ENCODE peak calls at places on chromosomes 7 and 10, in seven cellular contexts. V is SK-N-SH; I is endodermal cell; W is CD4-positive, alpha-beta memory T cell; H is WERI-Rb-1; T is OCI-LY7; U is heart left ventricle. A is an unnamed sample.
A peak's percentile ranks its signal among the peaks of the same experiment; 100 is the strongest.

GRCh38 chr10:8544057-8544380 is 489.5 kb downstream of the GATA3 start:
- DNase-seq in V (no peak), I (no peak), W (no peak), H (no peak), T (no peak), U (no peak), A (no peak)

GRCh38 chr7:23470290-23471089 is at the start of gene IGF2BP3:
- DNase-seq in V (peak; percentile 87), I (peak; percentile 95), W (no peak), H (peak; percentile 93), T (peak; percentile 93), U (no peak), A (peak; percentile 84)

GRCh38 chr10:100728928-100729876 is 16.2 kb upstream of the PAX2 start:
- DNase-seq in V (peak; percentile 83), I (peak; percentile 89), W (no peak), H (peak; percentile 57), T (peak; percentile 4), U (no peak), A (peak; percentile 87)

GRCh38 chr7:17301491-17302101 is 3.1 kb downstream of the AHR start:
- DNase-seq in V (no peak), I (no peak), W (no peak), H (peak; percentile 24), T (peak; percentile 26), U (no peak), A (no peak)

GRCh38 chr7:12686894-12687212 is 580 bp upstream of the ARL4A start:
- DNase-seq in V (no peak), I (no peak), W (no peak), H (no peak), T (no peak), U (no peak), A (no peak)

GRCh38 chr7:123367508-123368122 is 166.8 kb downstream of the IQUB start:
- DNase-seq in V (peak; percentile 66), I (peak; percentile 57), W (no peak), H (peak; percentile 26), T (peak; percentile 32), U (no peak), A (peak; percentile 34)

GRCh38 chr10:43355749-43356371 is 15.6 kb upstream of the FXYD4 start:
- DNase-seq in V (no peak), I (no peak), W (no peak), H (no peak), T (no peak), U (peak; percentile 3), A (no peak)

GRCh38 chr7:128402346-128402745 is 7.4 kb downstream of the IMPDH1 start:
- DNase-seq in V (no peak), I (no peak), W (no peak), H (no peak), T (no peak), U (no peak), A (no peak)

GRCh38 chr7:27747969-27748368 is 8.0 kb downstream of the TAX1BP1 start:
- DNase-seq in V (no peak), I (no peak), W (no peak), H (no peak), T (no peak), U (no peak), A (no peak)

GRCh38 chr7:76008156-76008687 is 13.8 kb upstream of the TMEM120A start:
- DNase-seq in V (no peak), I (no peak), W (peak; percentile 20), H (no peak), T (no peak), U (no peak), A (peak; percentile 41)

GRCh38 chr7:103934508-103934907 is 55.0 kb downstream of the RELN start:
- DNase-seq in V (no peak), I (no peak), W (no peak), H (no peak), T (no peak), U (no peak), A (no peak)

GRCh38 chr10:99920901-99921300 is 88.8 kb downstream of the DNMBP start:
- DNase-seq in V (no peak), I (no peak), W (no peak), H (no peak), T (no peak), U (no peak), A (no peak)

GRCh38 chr10:72152286-72152685 is 63.5 kb upstream of the ANAPC16 start:
- DNase-seq in V (no peak), I (no peak), W (no peak), H (no peak), T (no peak), U (no peak), A (no peak)

GRCh38 chr10:128499956-128500355 is 373.7 kb upstream of the MKI67 start:
- DNase-seq in V (no peak), I (no peak), W (no peak), H (no peak), T (no peak), U (no peak), A (no peak)

GRCh38 chr7:93817561-93817960 is 73.0 kb downstream of the TFPI2 start:
- DNase-seq in V (no peak), I (no peak), W (no peak), H (no peak), T (no peak), U (no peak), A (no peak)

GRCh38 chr7:44547536-44548221 is 6.5 kb upstream of the NPC1L1 start:
- DNase-seq in V (no peak), I (no peak), W (no peak), H (no peak), T (peak; percentile 10), U (no peak), A (no peak)

GRCh38 chr7:36208997-36209813 is 56.2 kb downstream of the EEPD1 start:
- DNase-seq in V (no peak), I (peak; percentile 30), W (peak; percentile 71), H (no peak), T (no peak), U (no peak), A (no peak)

GRCh38 chr7:3149231-3149960 is 105.7 kb upstream of the CARD11 start:
- DNase-seq in V (no peak), I (peak; percentile 47), W (no peak), H (no peak), T (no peak), U (no peak), A (no peak)

GRCh38 chr10:45179716-45180115 is 135.7 kb downstream of the OR13A1 start:
- DNase-seq in V (peak; percentile 13), I (no peak), W (no peak), H (no peak), T (no peak), U (no peak), A (peak; percentile 16)

GRCh38 chr10:60848126-60848525 is 69.8 kb downstream of the CDK1 start:
- DNase-seq in V (no peak), I (no peak), W (no peak), H (peak; percentile 56), T (no peak), U (peak; percentile 52), A (no peak)

GRCh38 chr10:80488539-80489066 is 34.5 kb downstream of the TSPAN14 start:
- DNase-seq in V (no peak), I (no peak), W (no peak), H (no peak), T (no peak), U (no peak), A (no peak)

GRCh38 chr10:25039531-25039930 is 23.1 kb downstream of the THNSL1 start:
- DNase-seq in V (no peak), I (no peak), W (no peak), H (no peak), T (no peak), U (no peak), A (no peak)

GRCh38 chr7:116598846-116599245 is 73.2 kb upstream of the MET start:
- DNase-seq in V (no peak), I (no peak), W (no peak), H (no peak), T (no peak), U (no peak), A (no peak)

GRCh38 chr7:5693529-5693928 is 87.9 kb downstream of the RNF216 start:
- DNase-seq in V (no peak), I (no peak), W (no peak), H (no peak), T (peak; percentile 82), U (peak; percentile 58), A (no peak)

GRCh38 chr7:115232041-115232440 is 310.1 kb downstream of the MDFIC start:
- DNase-seq in V (no peak), I (no peak), W (no peak), H (no peak), T (no peak), U (no peak), A (no peak)

GRCh38 chr7:115227473-115228235 is 305.8 kb downstream of the MDFIC start:
- DNase-seq in V (no peak), I (no peak), W (no peak), H (no peak), T (no peak), U (no peak), A (no peak)

GRCh38 chr7:115230882-115231508 is 309.1 kb downstream of the MDFIC start:
- DNase-seq in V (no peak), I (no peak), W (peak; percentile 53), H (no peak), T (no peak), U (no peak), A (no peak)

GRCh38 chr7:115226410-115226809 is 304.5 kb downstream of the MDFIC start:
- DNase-seq in V (no peak), I (peak; percentile 71), W (no peak), H (no peak), T (no peak), U (no peak), A (peak; percentile 16)

GRCh38 chr7:115229401-115230083 is 307.6 kb downstream of the MDFIC start:
- DNase-seq in V (no peak), I (no peak), W (peak; percentile 75), H (no peak), T (no peak), U (no peak), A (no peak)
- H3K36me3 ChIP-seq in V (no peaks in the 10 kb centered on the region), I (no peaks in the 10 kb centered on the region), W (no peaks in the 10 kb centered on the region), H (no peaks in the 10 kb centered on the region), T (no peaks in the 10 kb centered on the region), U (no peaks in the 10 kb centered on the region), A (no peaks in the 10 kb centered on the region)

DNA sequence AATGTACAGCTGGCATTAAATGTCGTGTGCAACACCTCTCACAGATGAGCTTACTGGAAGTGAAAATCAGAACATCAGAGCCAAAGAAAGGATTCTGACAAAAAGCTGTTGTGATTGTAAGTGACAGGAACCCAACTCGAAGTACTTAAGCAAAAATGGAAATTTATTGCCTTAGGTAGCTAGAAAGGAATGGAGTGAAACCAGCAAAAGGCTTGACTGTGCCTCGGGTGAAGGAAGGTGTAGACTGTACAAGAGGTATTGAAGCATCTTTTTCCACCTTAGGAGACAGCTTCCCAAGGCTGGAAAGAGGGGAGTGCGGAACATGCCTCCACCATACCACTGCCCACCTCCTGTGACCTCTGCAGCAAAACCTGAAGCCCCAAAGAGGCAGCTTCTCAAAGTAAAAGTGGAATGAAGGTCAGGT is 27.3 kb upstream of the ITGB1 start:
- DNase-seq in V (no peak), I (no peak), W (no peak), H (no peak), T (no peak), U (no peak), A (no peak)
- H3K4me3 ChIP-seq in V (no peak overlapping the region), I (no peak overlapping the region), W (no peak overlapping the region), H (no peak overlapping the region), T (no peak overlapping the region), U (no peak overlapping the region), A (no peak overlapping the region)

GRCh38 chr7:149072438-149072775 is 18.1 kb downstream of the ZNF786 start:
- DNase-seq in V (no peak), I (no peak), W (no peak), H (no peak), T (no peak), U (no peak), A (no peak)
- H3K36me3 ChIP-seq in V (peaks cover 39% of the 10 kb centered on the region), I (peaks cover 50% of the 10 kb centered on the region), W (peaks cover 18% of the 10 kb centered on the region), H (peaks cover 56% of the 10 kb centered on the region), T (peaks cover 49% of the 10 kb centered on the region), U (no peaks in the 10 kb centered on the region), A (peaks cover 31% of the 10 kb centered on the region)

GRCh38 chr7:14009453-14010418 is 20.3 kb upstream of the ETV1 start:
- DNase-seq in V (no peak), I (no peak), W (no peak), H (no peak), T (no peak), U (no peak), A (no peak)
- H3K4me3 ChIP-seq in V (no peak overlapping the region), I (no peak overlapping the region), W (no peak overlapping the region), H (no peak overlapping the region), T (no peak overlapping the region), U (no peak overlapping the region), A (no peak overlapping the region)